ENCODE peak calls at places on chromosomes 11 and 22, in nine cellular contexts. One of them, this sample, is unnamed.

GRCh38 chr11:83599066-83599465 is 312.9 kb upstream of the CCDC90B start:
- DNase-seq in A673: no peak
- DNase-seq in AG04450: no peak
- DNase-seq in transverse colon: no peak
- DNase-seq in cardiac muscle cell: no peak
- DNase-seq in endothelial cell of umbilical vein: no peak
- DNase-seq in lower lobe of right lung: no peak
- DNase-seq in tibial nerve: no peak
- DNase-seq in thoracic aorta: no peak
- DNase-seq in this sample: no peak

GRCh38 chr11:132058211-132058772 is 687.9 kb downstream of the NTM start:
- DNase-seq in AG04450: no peak
- DNase-seq in cardiac muscle cell: peak; percentile 59
- DNase-seq in transverse colon: peak; percentile 17
- DNase-seq in endothelial cell of umbilical vein: no peak
- DNase-seq in tibial nerve: no peak
- DNase-seq in lower lobe of right lung: no peak
- DNase-seq in thoracic aorta: no peak
- DNase-seq in A673: no peak
- DNase-seq in this sample: no peak

GRCh38 chr11:2580444-2581050 is 119.2 kb downstream of the KCNQ1OT1 start:
- DNase-seq in tibial nerve: no peak
- DNase-seq in A673: no peak
- DNase-seq in transverse colon: peak; percentile 6
- DNase-seq in thoracic aorta: no peak
- DNase-seq in AG04450: no peak
- DNase-seq in cardiac muscle cell: no peak
- DNase-seq in endothelial cell of umbilical vein: no peak
- DNase-seq in lower lobe of right lung: peak; percentile 35
- DNase-seq in this sample: peak; percentile 63

GRCh38 chr11:65880844-65881421 is 1.3 kb downstream of the CTSW start:
- DNase-seq in endothelial cell of umbilical vein: no peak
- DNase-seq in lower lobe of right lung: peak; percentile 34
- DNase-seq in thoracic aorta: no peak
- DNase-seq in tibial nerve: no peak
- DNase-seq in transverse colon: no peak
- DNase-seq in AG04450: no peak
- DNase-seq in cardiac muscle cell: no peak
- DNase-seq in A673: no peak
- DNase-seq in this sample: no peak

GRCh38 chr22:17841836-17842235 is 67.6 kb upstream of the BID start:
- DNase-seq in endothelial cell of umbilical vein: no peak
- DNase-seq in AG04450: no peak
- DNase-seq in thoracic aorta: no peak
- DNase-seq in A673: no peak
- DNase-seq in cardiac muscle cell: no peak
- DNase-seq in lower lobe of right lung: no peak
- DNase-seq in tibial nerve: no peak
- DNase-seq in transverse colon: no peak
- DNase-seq in this sample: no peak

GRCh38 chr11:77776455-77776854 is 44.1 kb downstream of the RSF1 start:
- DNase-seq in transverse colon: no peak
- DNase-seq in thoracic aorta: no peak
- DNase-seq in AG04450: no peak
- DNase-seq in tibial nerve: no peak
- DNase-seq in cardiac muscle cell: peak; percentile 22
- DNase-seq in A673: peak; percentile 50
- DNase-seq in lower lobe of right lung: no peak
- DNase-seq in endothelial cell of umbilical vein: peak; percentile 49
- DNase-seq in this sample: no peak

GRCh38 chr11:106925245-106925644 is 93.0 kb downstream of the GUCY1A2 start:
- DNase-seq in tibial nerve: no peak
- DNase-seq in transverse colon: no peak
- DNase-seq in endothelial cell of umbilical vein: no peak
- DNase-seq in AG04450: no peak
- DNase-seq in lower lobe of right lung: no peak
- DNase-seq in cardiac muscle cell: no peak
- DNase-seq in thoracic aorta: no peak
- DNase-seq in A673: no peak
- DNase-seq in this sample: no peak

GRCh38 chr11:113317297-113317696 is 2.9 kb downstream of the TTC12 start:
- DNase-seq in transverse colon: no peak
- DNase-seq in AG04450: no peak
- DNase-seq in thoracic aorta: no peak
- DNase-seq in A673: no peak
- DNase-seq in lower lobe of right lung: no peak
- DNase-seq in tibial nerve: no peak
- DNase-seq in endothelial cell of umbilical vein: no peak
- DNase-seq in cardiac muscle cell: no peak
- DNase-seq in this sample: no peak

GRCh38 chr11:131688056-131688693 is 317.8 kb downstream of the NTM start:
- DNase-seq in transverse colon: peak; percentile 34
- DNase-seq in endothelial cell of umbilical vein: peak; percentile 54
- DNase-seq in tibial nerve: peak; percentile 36
- DNase-seq in AG04450: no peak
- DNase-seq in cardiac muscle cell: peak; percentile 71
- DNase-seq in thoracic aorta: no peak
- DNase-seq in A673: peak; percentile 78
- DNase-seq in lower lobe of right lung: peak; percentile 62
- DNase-seq in this sample: peak; percentile 72

GRCh38 chr22:30326704-30327362 is at the start of gene TBC1D10A:
- DNase-seq in tibial nerve: peak; percentile 71
- DNase-seq in transverse colon: peak; percentile 96
- DNase-seq in thoracic aorta: peak; percentile 61
- DNase-seq in AG04450: peak; percentile 57
- DNase-seq in cardiac muscle cell: peak; percentile 94
- DNase-seq in endothelial cell of umbilical vein: peak; percentile 86
- DNase-seq in lower lobe of right lung: peak; percentile 94
- DNase-seq in A673: peak; percentile 95
- DNase-seq in this sample: peak; percentile 91

GRCh38 chr22:30324008-30324730 is 2.6 kb downstream of the TBC1D10A start:
- DNase-seq in lower lobe of right lung: no peak
- DNase-seq in cardiac muscle cell: peak; percentile 51
- DNase-seq in tibial nerve: no peak
- DNase-seq in AG04450: no peak
- DNase-seq in transverse colon: no peak
- DNase-seq in A673: no peak
- DNase-seq in endothelial cell of umbilical vein: no peak
- DNase-seq in thoracic aorta: no peak
- DNase-seq in this sample: no peak

GRCh38 chr22:30325724-30326703 is 727 bp downstream of the TBC1D10A start:
- DNase-seq in thoracic aorta: no peak
- DNase-seq in endothelial cell of umbilical vein: no peak
- DNase-seq in lower lobe of right lung: no peak
- DNase-seq in transverse colon: peak; percentile 62
- DNase-seq in A673: no peak
- DNase-seq in tibial nerve: no peak
- DNase-seq in cardiac muscle cell: no peak
- DNase-seq in AG04450: no peak
- DNase-seq in this sample: peak; percentile 78

GRCh38 chr22:30327864-30328345 is 1.2 kb upstream of the TBC1D10A start:
- DNase-seq in tibial nerve: no peak
- DNase-seq in cardiac muscle cell: no peak
- DNase-seq in endothelial cell of umbilical vein: no peak
- DNase-seq in A673: no peak
- DNase-seq in lower lobe of right lung: no peak
- DNase-seq in transverse colon: no peak
- DNase-seq in thoracic aorta: no peak
- DNase-seq in AG04450: no peak
- DNase-seq in this sample: no peak

DNA sequence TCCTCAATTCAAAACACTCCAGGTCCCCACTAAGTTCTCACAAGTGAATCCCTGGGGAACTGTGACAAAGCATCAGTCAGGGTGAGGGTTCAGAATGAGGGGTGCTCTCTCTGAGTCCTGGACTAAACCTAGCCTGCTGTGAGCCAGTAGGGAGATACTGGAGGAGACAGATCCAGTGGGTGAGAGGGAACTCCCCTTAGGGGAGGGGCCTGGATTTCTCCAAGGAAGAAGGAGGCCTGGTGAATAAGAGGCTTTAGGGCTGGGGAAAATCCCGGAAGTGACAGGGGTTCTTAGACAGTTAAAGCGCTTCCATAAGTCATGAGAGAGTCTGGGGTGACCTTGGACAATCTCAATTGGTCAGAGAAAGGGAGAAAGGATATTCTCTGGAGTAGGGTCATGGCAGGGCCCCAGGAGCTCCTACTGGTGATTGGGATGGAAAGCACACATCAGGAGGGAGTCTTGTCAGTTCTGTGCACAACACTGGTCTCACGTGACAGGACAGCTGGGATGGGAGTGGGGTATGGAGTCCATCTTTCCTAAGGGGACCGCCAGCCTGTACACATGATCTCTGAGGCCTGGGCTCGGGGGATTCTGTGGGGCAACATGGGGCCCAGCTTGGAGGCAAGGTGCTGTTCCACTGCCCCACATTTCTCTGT is 1.5 kb downstream of the TBC1D10A start:
- DNase-seq in A673: peak; percentile 73
- DNase-seq in tibial nerve: peak; percentile 65
- DNase-seq in transverse colon: peak; percentile 73
- DNase-seq in cardiac muscle cell: peak; percentile 85
- DNase-seq in AG04450: no peak
- DNase-seq in endothelial cell of umbilical vein: no peak
- DNase-seq in thoracic aorta: peak; percentile 51
- DNase-seq in lower lobe of right lung: no peak
- DNase-seq in this sample: no peak
- H3K4me3 ChIP-seq in A673: peak overlapping the region; percentile 80
- H3K4me3 ChIP-seq in tibial nerve: peak overlapping the region; percentile 67
- H3K4me3 ChIP-seq in transverse colon: peak overlapping the region; percentile 98
- H3K4me3 ChIP-seq in cardiac muscle cell: peak overlapping the region; percentile 79
- H3K4me3 ChIP-seq in AG04450: peak overlapping the region; percentile 83
- H3K4me3 ChIP-seq in endothelial cell of umbilical vein: no peak overlapping the region
- H3K4me3 ChIP-seq in thoracic aorta: peak overlapping the region; percentile 93
- H3K4me3 ChIP-seq in lower lobe of right lung: peak overlapping the region; percentile 87
- H3K4me3 ChIP-seq in this sample: peak overlapping the region; percentile 85

DNA sequence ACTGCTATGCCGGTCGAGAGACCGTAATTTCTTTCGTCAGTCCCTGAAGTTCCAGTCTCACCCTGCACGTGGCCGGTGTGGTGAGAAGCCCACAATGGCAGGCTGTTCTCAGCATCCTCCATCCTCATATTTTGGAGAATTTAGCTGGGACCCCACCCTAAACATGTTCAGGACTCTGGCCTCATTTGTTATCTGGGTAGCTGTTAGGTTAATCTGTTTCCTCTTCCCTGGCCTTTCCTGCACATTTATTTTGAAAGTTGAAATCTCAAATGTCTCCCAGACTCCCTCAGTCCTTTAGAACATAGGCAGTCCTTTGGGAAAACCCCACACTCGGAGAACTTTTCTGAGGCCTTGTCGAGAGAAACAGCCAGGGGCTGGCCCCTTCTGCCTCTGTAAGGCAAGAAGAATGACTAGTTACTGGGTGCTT is 109.4 kb upstream of the CRYBB3 start:
- DNase-seq in A673: no peak
- DNase-seq in transverse colon: no peak
- DNase-seq in cardiac muscle cell: no peak
- DNase-seq in tibial nerve: no peak
- DNase-seq in AG04450: no peak
- DNase-seq in lower lobe of right lung: no peak
- DNase-seq in thoracic aorta: no peak
- DNase-seq in endothelial cell of umbilical vein: peak; percentile 69
- DNase-seq in this sample: no peak
- TF ChIP-seq CTCF in A673: no peak
- TF ChIP-seq CTCF in transverse colon: no peak
- TF ChIP-seq CTCF in cardiac muscle cell: no peak
- TF ChIP-seq CTCF in tibial nerve: no peak
- TF ChIP-seq CTCF in AG04450: no peak
- TF ChIP-seq CTCF in lower lobe of right lung: no peak
- TF ChIP-seq CTCF in thoracic aorta: no peak
- TF ChIP-seq CTCF in endothelial cell of umbilical vein: no peak
- TF ChIP-seq CTCF in this sample: no peak

DNA sequence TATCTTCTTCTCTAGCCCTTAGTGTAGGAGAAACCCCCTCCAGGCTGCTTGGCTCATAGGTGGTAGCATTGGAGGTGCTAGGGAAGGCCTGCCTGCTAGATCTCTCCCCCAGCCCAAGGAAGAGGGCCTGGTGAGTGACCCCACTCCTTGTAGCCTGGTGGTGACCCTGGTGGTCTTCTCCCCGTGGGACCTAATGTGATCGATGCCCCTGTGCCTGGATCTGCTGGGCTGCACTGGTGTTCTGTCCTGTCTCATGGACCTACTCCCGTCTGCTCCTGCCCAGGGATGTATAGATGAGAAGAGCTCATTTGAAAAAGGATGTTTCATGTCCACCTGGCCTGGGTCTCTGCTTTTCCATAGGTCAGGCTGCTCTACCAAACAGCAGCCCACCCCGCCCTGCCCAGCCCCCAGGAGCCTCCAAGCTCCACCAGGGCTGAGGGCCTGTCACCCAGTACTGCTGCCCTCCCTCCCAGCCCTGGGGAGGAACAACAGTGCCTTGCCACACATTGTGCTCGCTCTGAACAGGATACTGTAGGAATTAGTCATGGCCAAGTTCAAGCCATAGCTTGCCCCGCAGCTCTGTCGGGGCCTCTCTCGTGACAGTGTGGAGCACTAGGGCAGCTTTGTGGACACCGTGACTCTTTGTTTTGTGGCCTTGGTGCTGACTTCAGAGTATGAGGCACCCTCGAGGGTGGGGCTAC is 19.7 kb downstream of the SLC37A2 start:
- DNase-seq in tibial nerve: no peak
- DNase-seq in AG04450: no peak
- DNase-seq in endothelial cell of umbilical vein: peak; percentile 77
- DNase-seq in lower lobe of right lung: no peak
- DNase-seq in transverse colon: no peak
- DNase-seq in thoracic aorta: no peak
- DNase-seq in cardiac muscle cell: peak; percentile 60
- DNase-seq in A673: no peak
- DNase-seq in this sample: no peak
- H3K27ac ChIP-seq in tibial nerve: no peak overlapping the region
- H3K27ac ChIP-seq in AG04450: peak overlapping the region; percentile 65
- H3K27ac ChIP-seq in endothelial cell of umbilical vein: peak overlapping the region; percentile 52
- H3K27ac ChIP-seq in lower lobe of right lung: no peak overlapping the region
- H3K27ac ChIP-seq in transverse colon: no peak overlapping the region
- H3K27ac ChIP-seq in thoracic aorta: no peak overlapping the region
- H3K27ac ChIP-seq in cardiac muscle cell: no peak overlapping the region
- H3K27ac ChIP-seq in A673: no peak overlapping the region
- H3K27ac ChIP-seq in this sample: no peak overlapping the region

DNA sequence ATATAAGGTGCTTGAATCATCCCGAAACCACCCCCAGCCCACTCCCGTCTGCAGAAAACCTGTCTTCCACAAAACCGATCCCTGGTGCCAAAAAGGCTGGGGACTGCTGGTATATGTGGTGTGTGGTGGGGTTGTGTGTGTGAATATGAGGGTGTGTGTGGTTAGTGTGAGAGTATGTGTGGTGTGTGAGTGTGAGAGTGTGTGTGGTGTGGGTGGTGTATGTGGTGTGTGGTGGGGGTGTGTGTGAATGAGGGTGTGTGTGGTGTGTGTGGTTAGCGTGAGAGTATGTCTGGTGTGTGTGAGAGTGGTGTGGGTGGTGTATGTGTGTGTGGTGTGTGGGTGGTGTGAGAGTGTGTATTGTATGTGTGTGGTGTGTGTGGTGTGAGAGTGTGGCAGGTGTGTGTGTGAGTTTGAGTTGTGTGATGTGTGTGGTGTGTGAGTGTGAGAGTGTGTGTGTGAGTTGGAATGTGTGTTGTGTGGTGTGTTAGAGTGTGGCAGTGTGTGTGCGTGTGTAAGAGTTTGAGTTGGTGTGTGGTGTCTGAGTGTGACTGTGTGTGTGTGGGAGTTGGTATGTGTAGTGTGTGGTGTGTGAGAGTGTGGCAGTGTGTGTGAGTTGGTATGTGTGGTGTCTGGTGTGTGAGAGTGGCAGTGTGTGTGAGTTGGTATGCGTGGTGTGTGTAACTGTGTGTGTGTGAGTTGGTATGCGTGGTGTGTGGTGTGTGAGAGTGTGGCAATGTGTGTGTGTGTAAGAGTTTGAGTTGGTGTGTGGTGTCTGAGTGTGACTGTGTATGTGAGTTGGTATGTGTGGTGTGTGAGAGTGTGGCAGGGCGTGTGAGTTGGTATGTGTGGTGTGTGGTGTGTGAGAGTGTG is 6.5 kb downstream of the UPK3A start:
- DNase-seq in transverse colon: no peak
- DNase-seq in A673: no peak
- DNase-seq in lower lobe of right lung: no peak
- DNase-seq in endothelial cell of umbilical vein: no peak
- DNase-seq in cardiac muscle cell: no peak
- DNase-seq in AG04450: no peak
- DNase-seq in tibial nerve: no peak
- DNase-seq in thoracic aorta: no peak
- DNase-seq in this sample: no peak
- H3K4me3 ChIP-seq in transverse colon: no peak overlapping the region
- H3K4me3 ChIP-seq in A673: no peak overlapping the region
- H3K4me3 ChIP-seq in lower lobe of right lung: no peak overlapping the region
- H3K4me3 ChIP-seq in endothelial cell of umbilical vein: no peak overlapping the region
- H3K4me3 ChIP-seq in cardiac muscle cell: no peak overlapping the region
- H3K4me3 ChIP-seq in AG04450: no peak overlapping the region
- H3K4me3 ChIP-seq in tibial nerve: no peak overlapping the region
- H3K4me3 ChIP-seq in thoracic aorta: no peak overlapping the region
- H3K4me3 ChIP-seq in this sample: no peak overlapping the region

This sample was measured in coronary artery.